ENCODE peak calls at places on chromosomes 2 and 18, in four cellular contexts. P, B, E and R are unnamed samples.

GRCh38 chr2:78999410-78999809 is 26.1 kb upstream of the REG3G start:
- DNase-seq in B (peak; percentile 17), E (no peak), P (no peak), R (peak; percentile 2)

GRCh38 chr2:30200875-30201274 is 30.5 kb upstream of the LBH start:
- DNase-seq in B (no peak), P (no peak), E (no peak), R (peak; percentile 11)

GRCh38 chr2:163155279-163155883 is 316.8 kb upstream of the KCNH7 start:
- DNase-seq in B (peak; percentile 63), P (no peak), E (no peak), R (peak; percentile 28)

GRCh38 chr18:73774836-73775509 is 372.7 kb downstream of the FBXO15 start:
- DNase-seq in B (no peak), P (no peak), E (no peak), R (no peak)

GRCh38 chr2:240896871-240897692 is 1.1 kb upstream of the MAB21L4 start:
- DNase-seq in E (no peak), P (no peak), B (no peak), R (no peak)

GRCh38 chr2:170212625-170213280 is 34.8 kb downstream of the MYO3B start:
- DNase-seq in B (no peak), E (no peak), P (no peak), R (peak; percentile 15)

GRCh38 chr2:51710222-51710621 is 678.3 kb upstream of the NRXN1 start:
- DNase-seq in P (no peak), E (no peak), B (no peak), R (no peak)

GRCh38 chr18:36974686-36975085 is 145.8 kb downstream of the KIAA1328 start:
- DNase-seq in P (no peak), B (no peak), E (no peak), R (no peak)

GRCh38 chr2:43943809-43944452 is 51.9 kb downstream of the LRPPRC start:
- DNase-seq in B (no peak), P (no peak), E (no peak), R (no peak)

GRCh38 chr18:11322716-11323115 is 173.3 kb upstream of the PIEZO2 start:
- DNase-seq in P (no peak), B (no peak), E (no peak), R (no peak)

GRCh38 chr2:181157326-181157725 is 176.9 kb downstream of the UBE2E3 start:
- DNase-seq in B (no peak), P (no peak), E (peak; percentile 74), R (peak; percentile 75)

GRCh38 chr2:120227111-120227991 is 4.2 kb upstream of the TMEM185B start:
- DNase-seq in P (no peak), B (no peak), E (no peak), R (no peak)

GRCh38 chr2:173963817-173964564 is 1.2 kb downstream of the SP3 start:
- DNase-seq in E (peak; percentile 74), P (peak; percentile 89), B (peak; percentile 87), R (peak; percentile 79)